ENCODE peak calls at places on chromosomes 5 and 9, in four cellular contexts. P is activated naive CD8-positive, alpha-beta T cell treated with anti-CD3 and anti-CD28 coated beads, Interleukin-2, amount 50 U/mL, for 24 hours; Y is heart left ventricle; E is NCI-H1092 treated with DMSO at 0.1 percent for 48 hours. M is an unnamed sample.

GRCh38 chr5:134029156-134029555 is 24.4 kb upstream of the VDAC1 start:
- DNase-seq in P (no peak), Y (no peak), E (no peak), M (no peak)

GRCh38 chr9:77951369-77951768 is 80.2 kb downstream of the GNAQ start:
- DNase-seq in P (no peak), Y (no peak), E (no peak), M (no peak)

GRCh38 chr5:39580702-39581498 is 156.1 kb upstream of the DAB2 start:
- DNase-seq in P (no peak), Y (no peak), E (no peak), M (no peak)

GRCh38 chr5:112012112-112012511 is 255.1 kb upstream of the NREP start:
- DNase-seq in P (no peak), Y (peak; percentile 32), E (no peak), M (no peak)

GRCh38 chr9:134483361-134484184 is 157.3 kb downstream of the RXRA start:
- DNase-seq in P (no peak), Y (no peak), E (no peak), M (no peak)

GRCh38 chr9:715743-716400 is 125.6 kb upstream of the DMRT1 start:
- DNase-seq in P (no peak), Y (no peak), E (no peak), M (no peak)

GRCh38 chr9:98597372-98597771 is 111.4 kb downstream of the GABBR2 start:
- DNase-seq in P (no peak), Y (no peak), E (no peak), M (no peak)

GRCh38 chr9:92963831-92964606 is 16.7 kb downstream of the FGD3 start:
- DNase-seq in P (peak; percentile 71), Y (peak; percentile 43), E (no peak), M (no peak)

GRCh38 chr9:81320909-81321482 is 368.4 kb downstream of the TLE1 start:
- DNase-seq in P (no peak), Y (no peak), E (peak; percentile 68), M (no peak)

GRCh38 chr5:148491015-148491792 is 107.4 kb downstream of the FBXO38 start:
- DNase-seq in P (no peak), Y (no peak), E (no peak), M (no peak)

GRCh38 chr5:100860407-100860806 is 42.7 kb downstream of the ST8SIA4 start:
- DNase-seq in P (no peak), Y (no peak), E (no peak), M (no peak)

GRCh38 chr9:137326436-137327060 is 24.5 kb upstream of the NRARP start:
- DNase-seq in P (no peak), Y (no peak), E (no peak), M (no peak)

GRCh38 chr5:66840527-66841013 is 244.4 kb downstream of the MAST4 start:
- DNase-seq in P (no peak), Y (no peak), E (no peak), M (peak; percentile 15)

GRCh38 chr9:4495537-4495936 is 5.3 kb downstream of the SLC1A1 start:
- DNase-seq in P (no peak), Y (no peak), E (no peak), M (no peak)

GRCh38 chr5:16574789-16575785 is 41.7 kb downstream of the RETREG1 start:
- DNase-seq in P (no peak), Y (peak; percentile 46), E (no peak), M (no peak)

GRCh38 chr5:80804332-80804731 is 149.5 kb upstream of the DHFR start:
- DNase-seq in P (no peak), Y (no peak), E (no peak), M (no peak)

GRCh38 chr5:113204525-113205161 is 228.0 kb downstream of the DCP2 start:
- DNase-seq in P (no peak), Y (no peak), E (no peak), M (no peak)

GRCh38 chr5:153148624-153148976 is 341.9 kb upstream of the GRIA1 start:
- DNase-seq in P (no peak), Y (no peak), E (no peak), M (no peak)

GRCh38 chr9:129838707-129839259 is 3.5 kb downstream of the USP20 start:
- DNase-seq in P (peak; percentile 34), Y (no peak), E (no peak), M (no peak)